ENCODE peak calls at places on chromosomes 5 and 9, in eight cellular contexts. One of them, this sample, is unnamed.

GRCh38 chr9:17761984-17762676 is 183.3 kb downstream of the SH3GL2 start:
- DNase-seq in fibroblast of mammary gland: no peak
- DNase-seq in mesenchymal stem cell: no peak
- DNase-seq in heart left ventricle: no peak
- DNase-seq in lower lobe of right lung: no peak
- DNase-seq in BE2C: no peak
- DNase-seq in heart right ventricle: no peak
- DNase-seq in RWPE2: no peak
- DNase-seq in this sample: no peak

GRCh38 chr5:140251527-140251973 is 51.4 kb downstream of the PFDN1 start:
- DNase-seq in RWPE2: no peak
- DNase-seq in BE2C: no peak
- DNase-seq in heart right ventricle: no peak
- DNase-seq in lower lobe of right lung: no peak
- DNase-seq in mesenchymal stem cell: peak
- DNase-seq in heart left ventricle: no peak
- DNase-seq in fibroblast of mammary gland: peak
- DNase-seq in this sample: peak

GRCh38 chr9:113978954-113979712 is 99.0 kb downstream of the AMBP start:
- DNase-seq in heart left ventricle: no peak
- DNase-seq in fibroblast of mammary gland: peak
- DNase-seq in heart right ventricle: no peak
- DNase-seq in RWPE2: no peak
- DNase-seq in lower lobe of right lung: no peak
- DNase-seq in BE2C: peak
- DNase-seq in mesenchymal stem cell: no peak
- DNase-seq in this sample: peak

GRCh38 chr9:28866951-28867350 is 1293.7 kb upstream of the C9orf72 start:
- DNase-seq in heart left ventricle: no peak
- DNase-seq in lower lobe of right lung: no peak
- DNase-seq in fibroblast of mammary gland: no peak
- DNase-seq in BE2C: no peak
- DNase-seq in heart right ventricle: no peak
- DNase-seq in RWPE2: no peak
- DNase-seq in mesenchymal stem cell: peak
- DNase-seq in this sample: no peak

GRCh38 chr5:129137637-129138036 is 43.1 kb downstream of the ISOC1 start:
- DNase-seq in heart right ventricle: no peak
- DNase-seq in lower lobe of right lung: no peak
- DNase-seq in mesenchymal stem cell: no peak
- DNase-seq in RWPE2: no peak
- DNase-seq in fibroblast of mammary gland: no peak
- DNase-seq in BE2C: no peak
- DNase-seq in heart left ventricle: no peak
- DNase-seq in this sample: no peak

GRCh38 chr5:31415009-31415923 is 116.6 kb downstream of the DROSHA start:
- DNase-seq in mesenchymal stem cell: no peak
- DNase-seq in heart right ventricle: no peak
- DNase-seq in heart left ventricle: no peak
- DNase-seq in fibroblast of mammary gland: no peak
- DNase-seq in RWPE2: no peak
- DNase-seq in BE2C: no peak
- DNase-seq in lower lobe of right lung: no peak
- DNase-seq in this sample: no peak

GRCh38 chr5:178120661-178121357 is 7.5 kb downstream of the N4BP3 start:
- DNase-seq in heart left ventricle: peak
- DNase-seq in RWPE2: peak
- DNase-seq in BE2C: peak
- DNase-seq in mesenchymal stem cell: peak
- DNase-seq in heart right ventricle: peak
- DNase-seq in lower lobe of right lung: peak
- DNase-seq in fibroblast of mammary gland: peak
- DNase-seq in this sample: peak

GRCh38 chr5:140828402-140828737 is 610 bp downstream of the PCDHA6 start:
- DNase-seq in heart left ventricle: no peak
- DNase-seq in heart right ventricle: no peak
- DNase-seq in fibroblast of mammary gland: no peak
- DNase-seq in lower lobe of right lung: no peak
- DNase-seq in RWPE2: no peak
- DNase-seq in BE2C: no peak
- DNase-seq in mesenchymal stem cell: peak
- DNase-seq in this sample: no peak

GRCh38 chr5:172440486-172440885 is 13.8 kb downstream of the SH3PXD2B start:
- DNase-seq in heart right ventricle: no peak
- DNase-seq in fibroblast of mammary gland: no peak
- DNase-seq in lower lobe of right lung: no peak
- DNase-seq in heart left ventricle: no peak
- DNase-seq in RWPE2: no peak
- DNase-seq in mesenchymal stem cell: no peak
- DNase-seq in BE2C: no peak
- DNase-seq in this sample: no peak

GRCh38 chr5:61055434-61056006 is 106.7 kb downstream of the SMIM15 start:
- DNase-seq in fibroblast of mammary gland: peak
- DNase-seq in heart right ventricle: no peak
- DNase-seq in BE2C: no peak
- DNase-seq in mesenchymal stem cell: peak
- DNase-seq in heart left ventricle: no peak
- DNase-seq in RWPE2: no peak
- DNase-seq in lower lobe of right lung: no peak
- DNase-seq in this sample: peak

GRCh38 chr5:149381986-149382338 is 2.9 kb upstream of the IL17B start:
- DNase-seq in lower lobe of right lung: peak
- DNase-seq in heart left ventricle: peak
- DNase-seq in heart right ventricle: peak
- DNase-seq in fibroblast of mammary gland: peak
- DNase-seq in mesenchymal stem cell: peak
- DNase-seq in BE2C: peak
- DNase-seq in RWPE2: no peak
- DNase-seq in this sample: no peak

GRCh38 chr9:83431470-83432060 is 106.6 kb downstream of the FRMD3 start:
- DNase-seq in fibroblast of mammary gland: no peak
- DNase-seq in RWPE2: no peak
- DNase-seq in BE2C: no peak
- DNase-seq in mesenchymal stem cell: no peak
- DNase-seq in heart left ventricle: no peak
- DNase-seq in lower lobe of right lung: peak
- DNase-seq in heart right ventricle: no peak
- DNase-seq in this sample: no peak

GRCh38 chr5:96794757-96795156 is 13.0 kb downstream of the ERAP1 start:
- DNase-seq in BE2C: no peak
- DNase-seq in heart left ventricle: no peak
- DNase-seq in lower lobe of right lung: no peak
- DNase-seq in heart right ventricle: no peak
- DNase-seq in fibroblast of mammary gland: no peak
- DNase-seq in mesenchymal stem cell: no peak
- DNase-seq in RWPE2: no peak
- DNase-seq in this sample: no peak

GRCh38 chr5:113340537-113340936 is 94.3 kb downstream of the TSSK1B start:
- DNase-seq in heart left ventricle: no peak
- DNase-seq in mesenchymal stem cell: no peak
- DNase-seq in BE2C: peak
- DNase-seq in RWPE2: no peak
- DNase-seq in lower lobe of right lung: no peak
- DNase-seq in fibroblast of mammary gland: no peak
- DNase-seq in heart right ventricle: no peak
- DNase-seq in this sample: no peak

GRCh38 chr9:567746-568305 is 273.7 kb upstream of the DMRT1 start:
- DNase-seq in BE2C: no peak
- DNase-seq in lower lobe of right lung: no peak
- DNase-seq in heart left ventricle: no peak
- DNase-seq in RWPE2: no peak
- DNase-seq in mesenchymal stem cell: no peak
- DNase-seq in heart right ventricle: no peak
- DNase-seq in fibroblast of mammary gland: no peak
- DNase-seq in this sample: no peak

GRCh38 chr9:77708416-77708815 is 60.3 kb upstream of the GNA14 start:
- DNase-seq in fibroblast of mammary gland: peak
- DNase-seq in mesenchymal stem cell: peak
- DNase-seq in lower lobe of right lung: no peak
- DNase-seq in BE2C: no peak
- DNase-seq in heart right ventricle: no peak
- DNase-seq in heart left ventricle: no peak
- DNase-seq in RWPE2: no peak
- DNase-seq in this sample: peak

GRCh38 chr5:156155638-156156037 is 171.3 kb upstream of the SGCD start:
- DNase-seq in heart right ventricle: no peak
- DNase-seq in lower lobe of right lung: no peak
- DNase-seq in BE2C: no peak
- DNase-seq in RWPE2: no peak
- DNase-seq in heart left ventricle: no peak
- DNase-seq in fibroblast of mammary gland: no peak
- DNase-seq in mesenchymal stem cell: no peak
- DNase-seq in this sample: no peak

GRCh38 chr5:98403131-98403530 is 370.3 kb upstream of the RGMB start:
- DNase-seq in fibroblast of mammary gland: no peak
- DNase-seq in heart right ventricle: no peak
- DNase-seq in lower lobe of right lung: no peak
- DNase-seq in mesenchymal stem cell: no peak
- DNase-seq in RWPE2: no peak
- DNase-seq in heart left ventricle: no peak
- DNase-seq in BE2C: no peak
- DNase-seq in this sample: no peak

GRCh38 chr9:89617978-89618377 is 13.2 kb downstream of the GADD45G start:
- DNase-seq in lower lobe of right lung: peak
- DNase-seq in heart left ventricle: no peak
- DNase-seq in mesenchymal stem cell: no peak
- DNase-seq in BE2C: no peak
- DNase-seq in fibroblast of mammary gland: no peak
- DNase-seq in RWPE2: no peak
- DNase-seq in heart right ventricle: no peak
- DNase-seq in this sample: no peak

DNA sequence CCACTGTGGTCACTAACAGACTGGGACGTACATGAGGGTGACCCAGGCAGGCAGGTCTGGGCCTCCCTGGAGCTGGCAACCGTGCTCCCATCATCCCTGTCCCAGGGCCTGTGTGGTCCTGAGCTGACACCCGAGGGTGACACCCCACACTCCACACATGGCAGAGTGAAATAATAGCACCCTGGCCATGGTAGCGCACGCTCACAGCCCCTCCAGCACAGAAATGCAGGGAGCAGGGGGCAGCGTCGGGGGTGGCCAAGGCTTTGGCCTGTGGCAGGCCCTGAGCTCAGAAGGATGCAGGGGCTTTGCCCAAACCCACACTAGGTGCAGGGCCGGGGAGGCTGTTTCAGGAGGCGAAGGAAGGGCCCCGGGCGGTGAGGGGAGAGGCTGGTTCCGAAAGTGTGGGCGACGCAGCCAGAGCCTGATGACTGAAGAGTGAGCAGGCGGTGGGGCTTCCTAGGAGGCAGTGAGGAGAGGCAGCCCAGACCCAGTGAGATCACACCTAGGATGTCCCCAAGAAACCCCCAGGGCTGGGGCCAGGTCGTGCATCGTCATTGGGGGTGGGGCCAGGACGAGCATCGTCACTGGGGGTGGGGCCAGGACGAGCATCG is 12.9 kb downstream of the OR2V2 start:
- DNase-seq in mesenchymal stem cell: peak
- DNase-seq in heart left ventricle: peak
- DNase-seq in BE2C: peak
- DNase-seq in RWPE2: peak
- DNase-seq in heart right ventricle: peak
- DNase-seq in fibroblast of mammary gland: peak
- DNase-seq in lower lobe of right lung: no peak
- DNase-seq in this sample: peak
- H3K4me3 ChIP-seq in mesenchymal stem cell: peak
- H3K4me3 ChIP-seq in heart left ventricle: peak
- H3K4me3 ChIP-seq in BE2C: peak
- H3K4me3 ChIP-seq in RWPE2: peak
- H3K4me3 ChIP-seq in heart right ventricle: peak
- H3K4me3 ChIP-seq in fibroblast of mammary gland: peak
- H3K4me3 ChIP-seq in lower lobe of right lung: peak
- H3K4me3 ChIP-seq in this sample: no peak

DNA sequence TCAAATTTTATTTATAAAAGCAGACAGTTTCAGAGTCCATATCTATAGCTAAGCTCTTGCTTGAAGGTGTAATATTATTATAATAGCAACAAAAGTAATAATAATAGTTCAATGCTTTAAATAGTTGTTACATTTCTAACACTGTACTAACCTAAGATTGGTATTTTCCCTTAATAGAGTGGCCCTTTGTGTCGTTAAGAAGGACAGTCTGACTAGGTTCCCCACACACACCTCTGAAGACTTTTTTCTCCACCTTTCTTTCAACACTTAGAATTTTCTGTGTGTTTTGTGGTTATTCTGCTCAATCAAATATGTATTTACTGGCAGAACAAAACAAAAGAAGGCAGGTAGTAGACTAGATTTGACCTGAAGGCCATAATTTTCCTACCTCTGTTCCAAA is 223.2 kb upstream of the ACO1 start:
- DNase-seq in heart right ventricle: no peak
- DNase-seq in heart left ventricle: no peak
- DNase-seq in mesenchymal stem cell: no peak
- DNase-seq in fibroblast of mammary gland: no peak
- DNase-seq in RWPE2: no peak
- DNase-seq in BE2C: no peak
- DNase-seq in lower lobe of right lung: no peak
- DNase-seq in this sample: no peak
- H3K4me3 ChIP-seq in heart right ventricle: no peak
- H3K4me3 ChIP-seq in heart left ventricle: no peak
- H3K4me3 ChIP-seq in mesenchymal stem cell: no peak
- H3K4me3 ChIP-seq in fibroblast of mammary gland: no peak
- H3K4me3 ChIP-seq in RWPE2: no peak
- H3K4me3 ChIP-seq in BE2C: no peak
- H3K4me3 ChIP-seq in lower lobe of right lung: no peak
- H3K4me3 ChIP-seq in this sample: no peak

DNA sequence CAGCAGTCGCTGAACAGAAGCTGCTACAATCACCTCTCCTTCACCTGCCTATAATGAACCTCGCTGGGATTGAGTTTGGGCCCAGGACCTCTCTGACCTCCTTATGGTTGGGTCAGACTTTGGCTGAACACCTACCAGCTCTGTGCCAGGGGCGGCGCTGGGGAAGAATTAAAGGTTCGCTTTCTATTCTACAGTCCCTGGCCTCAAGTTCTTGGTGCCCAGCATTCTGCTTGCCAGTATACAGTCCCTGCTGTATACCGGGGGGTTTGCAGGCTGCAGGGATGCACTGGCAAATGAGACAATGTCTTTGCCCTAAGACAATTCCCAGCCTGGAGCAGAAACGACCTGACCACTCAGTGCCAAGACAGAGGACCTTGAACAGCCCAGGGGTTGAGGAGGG is 930 bp upstream of the STRBP start:
- DNase-seq in lower lobe of right lung: no peak
- DNase-seq in heart left ventricle: no peak
- DNase-seq in RWPE2: no peak
- DNase-seq in fibroblast of mammary gland: no peak
- DNase-seq in heart right ventricle: no peak
- DNase-seq in BE2C: no peak
- DNase-seq in mesenchymal stem cell: no peak
- DNase-seq in this sample: no peak
- H3K4me3 ChIP-seq in lower lobe of right lung: peak
- H3K4me3 ChIP-seq in heart left ventricle: peak
- H3K4me3 ChIP-seq in RWPE2: peak
- H3K4me3 ChIP-seq in fibroblast of mammary gland: no peak
- H3K4me3 ChIP-seq in heart right ventricle: peak
- H3K4me3 ChIP-seq in BE2C: peak
- H3K4me3 ChIP-seq in mesenchymal stem cell: no peak
- H3K4me3 ChIP-seq in this sample: peak

DNA sequence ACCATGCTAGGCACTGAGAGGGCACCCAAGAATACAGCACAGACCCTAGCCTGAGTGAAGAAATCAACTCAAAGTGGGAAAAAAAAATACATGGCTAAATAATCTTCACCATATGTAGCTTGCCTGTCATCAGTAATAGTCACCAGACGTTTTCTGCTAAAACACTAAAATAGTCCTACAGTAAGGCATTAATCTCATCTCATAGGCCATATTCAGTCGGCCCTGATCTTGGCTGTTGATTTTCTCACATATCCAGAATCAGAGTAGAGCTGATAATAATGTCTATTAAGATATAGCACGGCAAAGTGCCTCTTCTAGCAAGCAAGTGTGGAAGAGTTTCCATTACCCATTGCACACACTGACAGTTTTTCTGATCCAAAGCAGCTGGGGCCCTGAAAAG is 322.1 kb upstream of the SLC30A5 start:
- DNase-seq in BE2C: no peak
- DNase-seq in mesenchymal stem cell: no peak
- DNase-seq in heart right ventricle: no peak
- DNase-seq in lower lobe of right lung: no peak
- DNase-seq in heart left ventricle: no peak
- DNase-seq in fibroblast of mammary gland: no peak
- DNase-seq in RWPE2: no peak
- DNase-seq in this sample: no peak
- H3K4me3 ChIP-seq in BE2C: no peak
- H3K4me3 ChIP-seq in mesenchymal stem cell: no peak
- H3K4me3 ChIP-seq in heart right ventricle: no peak
- H3K4me3 ChIP-seq in lower lobe of right lung: no peak
- H3K4me3 ChIP-seq in heart left ventricle: no peak
- H3K4me3 ChIP-seq in fibroblast of mammary gland: no peak
- H3K4me3 ChIP-seq in RWPE2: no peak
- H3K4me3 ChIP-seq in this sample: no peak